ENCODE peak calls at places on chromosomes 13 and 19, in four cellular contexts. D is GM12878, S is WTC11, C is K562. O is an unnamed sample.

GRCh38 chr19:55257461-55258411 is 1.1 kb downstream of the PPP6R1 start:
- DNase-seq in D (no peak), S (no peak), C (peak), O (peak)

GRCh38 chr13:21689097-21689496 is 18.2 kb downstream of the FGF9 start:
- DNase-seq in D (no peak), S (no peak), C (no peak), O (no peak)

GRCh38 chr19:38676023-38676877 is 28.8 kb downstream of the ACTN4 start:
- DNase-seq in D (no peak), S (no peak), C (peak), O (no peak)

GRCh38 chr13:68748038-68748437 is 1359.6 kb upstream of the ATXN8OS start:
- DNase-seq in D (no peak), S (no peak), C (no peak), O (no peak)

GRCh38 chr13:51222510-51223283 is 499 bp downstream of the FAM124A start:
- DNase-seq in D (no peak), S (peak), C (no peak), O (no peak)

GRCh38 chr19:16293133-16294085 is 31.2 kb upstream of the KLF2 start:
- DNase-seq in D (no peak), S (no peak), C (peak), O (no peak)

GRCh38 chr13:29159871-29160270 is 339.7 kb downstream of the MTUS2 start:
- DNase-seq in D (no peak), S (no peak), C (no peak), O (no peak)

GRCh38 chr19:13149628-13150186 is 468 bp downstream of the STX10 start:
- DNase-seq in D (no peak), S (peak), C (peak), O (peak)

DNA sequence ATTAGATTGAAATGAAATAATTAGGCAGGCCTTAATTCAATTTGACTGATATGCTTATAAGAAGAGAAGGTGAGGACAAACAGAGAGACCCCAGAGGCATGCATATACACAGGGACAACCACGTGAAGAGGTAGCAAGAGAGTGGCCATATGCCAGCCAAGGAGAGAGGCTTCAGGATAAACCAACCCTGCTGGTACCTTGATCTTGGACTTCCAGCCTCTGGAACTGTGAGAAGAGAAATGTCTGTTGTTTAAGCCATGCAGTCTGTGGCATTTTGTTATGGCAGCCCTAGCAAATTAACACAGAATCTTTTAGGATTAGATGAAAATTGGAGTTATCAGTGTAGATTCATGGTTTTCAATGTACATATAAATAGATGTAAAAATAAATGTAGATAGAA is 120.1 kb downstream of the KCTD15 start:
- DNase-seq in D (no peak), S (no peak), C (no peak), O (no peak)
- TF ChIP-seq USF1 in D (no peak), S (no peak), C (no peak), O (no peak)

DNA sequence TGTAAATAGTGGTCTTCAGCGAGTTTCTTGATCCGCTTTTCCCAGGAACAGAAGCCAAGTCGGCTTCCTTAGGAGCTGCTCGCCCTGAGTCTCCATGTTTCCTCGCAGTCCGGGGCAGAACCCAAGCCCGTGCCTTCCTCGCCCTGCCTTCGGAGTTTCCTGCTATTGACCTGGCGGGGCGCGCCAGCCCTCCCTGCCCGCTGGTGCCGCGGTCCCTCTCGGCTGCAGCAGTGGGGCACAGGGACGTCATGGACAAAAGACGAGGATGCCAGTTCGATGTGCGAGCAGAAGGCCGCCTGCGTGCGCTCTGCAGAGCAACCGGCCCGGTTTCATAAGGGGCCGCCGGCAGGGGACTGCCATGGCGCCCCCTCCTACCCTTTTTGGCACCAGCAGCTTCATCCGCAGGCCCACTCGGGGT is 156.6 kb downstream of the TM9SF2 start:
- DNase-seq in D (no peak), S (peak), C (no peak), O (peak)
- TF ChIP-seq USF2 in D (no peak), S (no peak), C (no peak), O (no peak)

GRCh38 chr13:35345992-35346391 is 130.5 kb downstream of the MAB21L1 start:
- DNase-seq in D (no peak), S (no peak), C (no peak), O (no peak)

GRCh38 chr13:35346494-35346893 is 130.0 kb downstream of the MAB21L1 start:
- DNase-seq in D (no peak), S (no peak), C (no peak), O (no peak)

GRCh38 chr13:35342440-35342839 is 134.0 kb downstream of the MAB21L1 start:
- DNase-seq in D (no peak), S (no peak), C (no peak), O (no peak)

GRCh38 chr13:35347679-35348205 is 128.7 kb downstream of the MAB21L1 start:
- DNase-seq in D (no peak), S (no peak), C (no peak), O (no peak)

GRCh38 chr13:35343417-35343816 is 133.1 kb downstream of the MAB21L1 start:
- DNase-seq in D (no peak), S (no peak), C (no peak), O (no peak)
- TF ChIP-seq USF1 in D (no peak), S (no peak), C (no peak), O (no peak)

GRCh38 chr19:5993516-5994406 is 15.8 kb upstream of the RANBP3 start:
- DNase-seq in D (no peak), S (no peak), C (no peak), O (peak)
- TF ChIP-seq USF2 in D (no peak), S (no peak), C (no peak), O (no peak)

GRCh38 chr13:56349866-56350265 is 790.9 kb upstream of the PRR20A start:
- DNase-seq in D (no peak), S (no peak), C (no peak), O (no peak)
- TF ChIP-seq USF1 in D (no peak), S (no peak), C (no peak), O (no peak)

DNA sequence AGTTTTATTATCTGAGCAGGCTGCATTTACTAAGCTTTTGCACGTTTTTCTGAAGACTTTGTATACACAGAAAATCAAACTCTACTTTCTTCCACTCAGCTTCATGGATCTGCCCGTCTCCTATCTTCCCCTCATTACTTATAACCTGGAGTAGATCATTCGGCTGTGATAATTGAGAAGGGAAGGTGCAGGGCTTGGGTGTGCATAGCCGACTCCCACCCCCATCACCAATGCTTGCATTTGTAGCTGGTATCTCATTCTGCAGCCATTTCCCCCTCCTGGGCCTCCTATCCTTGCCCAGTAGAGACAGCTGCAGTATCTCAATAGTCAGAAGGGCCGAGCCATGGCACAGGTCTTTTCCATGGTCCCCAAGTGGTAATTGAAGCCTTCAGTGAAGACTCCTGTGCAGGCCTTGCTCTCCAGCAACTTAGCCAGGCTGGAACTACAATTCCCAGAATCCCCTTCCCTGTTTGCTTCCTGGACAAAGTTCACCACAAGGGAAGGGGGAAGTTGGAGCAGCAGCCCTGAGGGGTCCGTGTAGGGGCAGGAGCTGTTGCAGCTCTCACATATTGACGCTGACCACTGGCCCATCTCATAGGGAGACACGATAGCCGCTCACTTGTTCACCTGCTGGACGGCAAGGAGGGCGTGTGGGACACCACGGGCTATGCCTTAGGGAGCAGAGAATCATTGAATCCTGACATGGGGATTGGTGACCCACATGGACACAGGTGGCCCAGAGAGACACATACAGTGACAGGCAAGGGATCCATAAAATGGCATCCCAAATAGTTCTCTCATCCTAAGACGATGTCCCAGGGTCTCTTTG is 2.1 kb upstream of the SIGLEC8 start:
- DNase-seq in D (no peak), S (peak), C (peak), O (peak)
- TF ChIP-seq USF2 in D (no peak), S (no peak), C (no peak), O (no peak)